ENCODE peak calls at places on chromosomes 2 and 18, in five cellular contexts. Y is prostate gland, I is aorta, E is right lobe of liver, A is endothelial cell of umbilical vein. V is an unnamed sample. For H3K4me1, the result is how much of the 10 kb centered on the place peaks cover.

GRCh38 chr2:190869721-190870120 is 10.9 kb upstream of the GLS start:
- DNase-seq in I (no peak), E (no peak), A (no peak), Y (no peak), V (no peak)

GRCh38 chr2:200376422-200377142 is 70.1 kb downstream of the SPATS2L start:
- DNase-seq in E (peak), A (peak), Y (peak), I (no peak), V (no peak)

GRCh38 chr2:201661366-201661765 is 18.1 kb upstream of the TMEM237 start:
- DNase-seq in A (no peak), E (no peak), I (no peak), Y (no peak), V (no peak)

GRCh38 chr2:196182439-196183171 is 11.2 kb upstream of the STK17B start:
- DNase-seq in I (no peak), Y (no peak), E (no peak), A (no peak), V (no peak)

GRCh38 chr18:12748671-12749070 is 45.8 kb downstream of the PSMG2 start:
- DNase-seq in I (no peak), E (no peak), A (no peak), Y (no peak), V (no peak)

GRCh38 chr18:55095579-55095978 is 136.3 kb upstream of the CCDC68 start:
- DNase-seq in Y (no peak), A (no peak), I (no peak), E (no peak), V (no peak)

GRCh38 chr2:175330195-175330594 is 148.7 kb upstream of the ATP5MC3 start:
- DNase-seq in I (no peak), Y (no peak), A (no peak), E (no peak), V (no peak)

GRCh38 chr2:231483398-231484329 is 19.4 kb upstream of the NCL start:
- DNase-seq in I (peak), Y (no peak), E (peak), A (peak), V (no peak)

GRCh38 chr2:10020001-10020400 is 23.3 kb upstream of the KLF11 start:
- DNase-seq in Y (no peak), I (peak), E (no peak), A (no peak), V (no peak)

GRCh38 chr2:204477358-204477950 is 67.8 kb upstream of the PARD3B start:
- DNase-seq in A (no peak), E (no peak), I (no peak), Y (no peak), V (no peak)

GRCh38 chr2:237490009-237490804 is 3.2 kb downstream of the MLPH start:
- DNase-seq in Y (peak), A (no peak), E (no peak), I (no peak), V (no peak)

GRCh38 chr2:150946831-150947230 is 314.8 kb downstream of the RBM43 start:
- DNase-seq in I (no peak), Y (no peak), A (no peak), E (no peak), V (no peak)

GRCh38 chr2:96315400-96316071 is 9.6 kb upstream of the ITPRIPL1 start:
- DNase-seq in A (peak), E (no peak), Y (no peak), I (no peak), V (no peak)

GRCh38 chr2:241864897-241865213 is 4.7 kb upstream of the RTP5 start:
- DNase-seq in I (no peak), E (no peak), A (no peak), Y (no peak), V (no peak)

GRCh38 chr2:188235364-188235763 is 56.3 kb upstream of the GULP1 start:
- DNase-seq in A (no peak), Y (no peak), E (no peak), I (no peak), V (no peak)

GRCh38 chr2:231000211-231000904 is 4.4 kb downstream of the SPATA3 start:
- DNase-seq in A (no peak), E (no peak), I (no peak), Y (no peak), V (peak)

GRCh38 chr2:168896783-168897182 is 4.3 kb upstream of the G6PC2 start:
- DNase-seq in Y (no peak), A (no peak), E (no peak), I (no peak), V (no peak)

GRCh38 chr18:74951165-74951760 is 257.7 kb downstream of the PTGR3 start:
- DNase-seq in I (peak), A (peak), E (no peak), Y (peak), V (peak)

GRCh38 chr2:145383961-145384360 is 864.0 kb upstream of the ZEB2 start:
- DNase-seq in I (no peak), Y (no peak), A (no peak), E (no peak), V (no peak)

GRCh38 chr2:105449083-105449482 is 50.2 kb upstream of the FHL2 start:
- DNase-seq in E (no peak), Y (no peak), A (no peak), I (no peak), V (no peak)

GRCh38 chr2:203689424-203690109 is 16.9 kb upstream of the CD28 start:
- DNase-seq in A (no peak), I (no peak), E (no peak), Y (no peak), V (no peak)

GRCh38 chr2:237625216-237625705 is 2.1 kb upstream of the LRRFIP1 start:
- DNase-seq in I (peak), Y (no peak), A (no peak), E (no peak), V (no peak)

GRCh38 chr2:69437751-69438154 is 518 bp upstream of the NFU1 start:
- DNase-seq in A (no peak), I (peak), Y (peak), E (no peak), V (peak)

GRCh38 chr2:181876614-181877063 is 14.9 kb upstream of the ITPRID2 start:
- DNase-seq in Y (no peak), A (peak), E (no peak), I (no peak), V (no peak)

GRCh38 chr2:137957033-137957432 is 7.2 kb upstream of the HNMT start:
- DNase-seq in I (no peak), Y (no peak), E (no peak), A (no peak), V (no peak)

GRCh38 chr2:17753803-17754663 is at the start of the genes GEN1 and SMC6:
- DNase-seq in Y (peak), A (peak), I (peak), E (peak), V (peak)

GRCh38 chr2:26630669-26631360 is 10.4 kb downstream of the CIB4 start:
- DNase-seq in Y (no peak), I (peak), A (no peak), E (no peak), V (peak)

GRCh38 chr2:131673400-131674173 is 145.9 kb downstream of the CCDC74A start:
- DNase-seq in Y (peak), E (peak), I (peak), A (peak), V (peak)

GRCh38 chr2:86037795-86038192 is 67.9 kb downstream of the POLR1A start:
- DNase-seq in A (no peak), E (no peak), Y (no peak), I (no peak), V (no peak)

GRCh38 chr2:207045531-207045930 is 106.2 kb downstream of the CPO start:
- DNase-seq in Y (no peak), A (no peak), I (no peak), E (no peak), V (no peak)

GRCh38 chr2:196234672-196235071 is 63.3 kb upstream of the STK17B start:
- DNase-seq in I (no peak), E (no peak), A (no peak), Y (no peak), V (no peak)

GRCh38 chr2:167292430-167293171 is 404.3 kb downstream of the XIRP2 start:
- DNase-seq in I (peak), A (peak), Y (peak), E (peak), V (peak)

GRCh38 chr2:45274190-45274926 is 265.1 kb upstream of the SIX2 start:
- DNase-seq in E (peak), A (no peak), Y (peak), I (no peak), V (peak)

GRCh38 chr18:67896471-67896870 is 380.0 kb upstream of the DSEL start:
- DNase-seq in Y (no peak), I (no peak), A (peak), E (no peak), V (no peak)
- H3K4me1 ChIP-seq in Y (under half), I (under half), A (under half), E (under half), V (under half)

GRCh38 chr2:30178618-30179404 is 32.0 kb downstream of the YPEL5 start:
- DNase-seq in Y (no peak), E (no peak), I (no peak), A (peak), V (peak)
- H3K4me1 ChIP-seq in Y (under half), E (under half), I (under half), A (under half), V (under half)

GRCh38 chr2:233417282-233417681 is 63.0 kb downstream of the DGKD start:
- DNase-seq in Y (no peak), A (no peak), I (no peak), E (no peak), V (no peak)
- H3K4me1 ChIP-seq in Y (under half), A (under half), I (under half), E (under half), V (under half)

DNA sequence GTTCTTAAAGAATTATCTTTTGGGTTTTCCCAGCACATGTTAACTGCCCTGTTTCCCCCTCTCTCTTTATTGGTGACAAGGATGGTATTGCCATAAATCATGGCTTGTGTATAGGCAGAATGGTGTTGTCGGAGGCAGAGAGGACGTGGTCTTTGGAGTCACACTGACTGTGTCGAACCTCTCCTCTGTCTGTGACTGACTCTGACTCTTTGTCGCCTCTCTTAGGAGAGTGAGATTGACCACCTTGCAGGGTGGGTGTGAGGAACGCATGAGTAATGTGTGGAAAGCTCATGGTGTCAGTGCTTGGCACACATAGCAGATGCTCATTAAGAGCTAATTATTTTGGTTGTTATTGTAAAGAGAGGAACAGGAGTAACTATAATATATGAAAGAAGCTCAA is 145.6 kb downstream of the TTC27 start:
- DNase-seq in E (no peak), I (no peak), Y (no peak), A (no peak), V (no peak)
- H3K4me1 ChIP-seq in E (under half), I (under half), Y (under half), A (under half), V (under half)

GRCh38 chr2:173956454-173956853 is 8.7 kb downstream of the SP3 start:
- DNase-seq in Y (no peak), I (no peak), A (no peak), E (no peak), V (no peak)

GRCh38 chr2:173955867-173956266 is 9.3 kb downstream of the SP3 start:
- DNase-seq in A (no peak), Y (no peak), E (no peak), I (no peak), V (no peak)

GRCh38 chr2:173957517-173957916 is 7.7 kb downstream of the SP3 start:
- DNase-seq in I (no peak), E (no peak), A (no peak), Y (no peak), V (no peak)

GRCh38 chr2:173953047-173953424 is 12.1 kb downstream of the SP3 start:
- DNase-seq in I (no peak), A (no peak), E (no peak), Y (no peak), V (no peak)

GRCh38 chr2:173955004-173955403 is 10.2 kb downstream of the SP3 start:
- DNase-seq in I (no peak), Y (no peak), A (no peak), E (no peak), V (no peak)
- H3K4me1 ChIP-seq in I (under half), Y (under half), A (under half), E (under half), V (half or more)

GRCh38 chr18:9612989-9613388 is 1.4 kb downstream of the PPP4R1 start:
- DNase-seq in Y (no peak), A (peak), E (no peak), I (no peak), V (no peak)
- H3K4me1 ChIP-seq in Y (under half), A (half or more), E (under half), I (under half), V (under half)

DNA sequence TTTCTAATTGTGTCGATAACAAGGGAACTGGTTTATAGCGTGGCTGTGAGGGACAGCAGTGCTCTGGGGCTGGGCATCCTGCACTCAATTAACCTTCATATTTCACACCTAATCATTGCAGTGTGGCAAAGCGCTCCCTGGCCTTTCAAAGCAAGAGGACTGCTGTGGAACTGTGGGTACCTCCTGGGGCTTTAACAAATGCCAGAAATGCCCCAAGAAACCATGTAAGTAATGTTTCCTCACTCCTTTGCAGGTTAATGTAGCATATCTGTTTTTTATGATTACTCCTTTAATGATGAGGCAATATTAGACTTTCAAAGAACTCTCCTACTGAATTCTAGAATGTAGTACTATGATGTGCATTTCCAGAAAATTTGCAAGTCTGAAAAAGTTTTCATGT is 259.0 kb upstream of the RASGRP3 start:
- DNase-seq in Y (no peak), I (no peak), A (no peak), E (no peak), V (no peak)
- H3K4me1 ChIP-seq in Y (under half), I (under half), A (under half), E (under half), V (under half)

GRCh38 chr2:27992787-27993747 is 102.5 kb downstream of the BABAM2 start:
- DNase-seq in E (no peak), A (peak), I (no peak), Y (no peak), V (no peak)

GRCh38 chr2:27989149-27989548 is 98.6 kb downstream of the BABAM2 start:
- DNase-seq in Y (no peak), A (no peak), E (no peak), I (no peak), V (no peak)

GRCh38 chr2:27990030-27990590 is 99.6 kb downstream of the BABAM2 start:
- DNase-seq in E (no peak), A (peak), Y (no peak), I (no peak), V (no peak)

GRCh38 chr2:27984153-27984552 is 93.6 kb downstream of the BABAM2 start:
- DNase-seq in E (no peak), A (no peak), Y (no peak), I (no peak), V (no peak)

GRCh38 chr2:27988718-27989117 is 98.2 kb downstream of the BABAM2 start:
- DNase-seq in Y (no peak), I (no peak), E (no peak), A (no peak), V (no peak)
- H3K4me1 ChIP-seq in Y (under half), I (under half), E (under half), A (under half), V (under half)

GRCh38 chr2:101105654-101106053 is 45.5 kb downstream of the TBC1D8 start:
- DNase-seq in I (no peak), E (no peak), A (no peak), Y (no peak), V (no peak)

GRCh38 chr2:101108357-101108756 is 42.8 kb downstream of the TBC1D8 start:
- DNase-seq in Y (no peak), E (no peak), A (no peak), I (no peak), V (no peak)

GRCh38 chr2:101109451-101110140 is 41.6 kb downstream of the TBC1D8 start:
- DNase-seq in Y (no peak), I (no peak), A (peak), E (no peak), V (no peak)

GRCh38 chr2:101106453-101107181 is 44.6 kb downstream of the TBC1D8 start:
- DNase-seq in E (peak), I (no peak), Y (no peak), A (peak), V (no peak)

GRCh38 chr2:101107246-101107645 is 43.9 kb downstream of the TBC1D8 start:
- DNase-seq in E (no peak), Y (no peak), I (no peak), A (no peak), V (no peak)
- H3K4me1 ChIP-seq in E (under half), Y (under half), I (under half), A (under half), V (half or more)